ENCODE peak calls at places on chromosome 17, in four cellular contexts. A is neural crest cell, D is tibial artery, P is kidney. K is an unnamed sample.

GRCh38 chr17:42866631-42867575 is 15.9 kb downstream of the AOC3 start:
- DNase-seq in A (no peak), D (no peak), P (peak; percentile 56), K (no peak)

GRCh38 chr17:32970281-32970680 is 21.4 kb upstream of the SPACA3 start:
- DNase-seq in A (no peak), D (no peak), P (no peak), K (no peak)

GRCh38 chr17:36846410-36847292 is 90.6 kb upstream of the LHX1 start:
- DNase-seq in A (no peak), D (no peak), P (no peak), K (no peak)

GRCh38 chr17:82632461-82632860 is 15.8 kb downstream of the WDR45B start:
- DNase-seq in A (no peak), D (no peak), P (peak; percentile 1), K (no peak)

GRCh38 chr17:40304464-40304863 is 4.5 kb upstream of the RARA start:
- DNase-seq in A (no peak), D (no peak), P (no peak), K (no peak)

GRCh38 chr17:8359769-8360168 is 16.7 kb downstream of the KRABD2 start:
- DNase-seq in A (no peak), D (no peak), P (no peak), K (no peak)

GRCh38 chr17:29019475-29020181 is 13.8 kb upstream of the SEZ6 start:
- DNase-seq in A (no peak), D (no peak), P (no peak), K (no peak)

GRCh38 chr17:48878920-48879898 is 13.4 kb upstream of the ATP5MC1 start:
- DNase-seq in A (peak; percentile 62), D (peak; percentile 39), P (no peak), K (peak; percentile 62)

GRCh38 chr17:77831497-77832179 is 126.9 kb upstream of the TNRC6C start:
- DNase-seq in A (no peak), D (peak; percentile 39), P (no peak), K (no peak)

GRCh38 chr17:46167826-46168569 is 25.2 kb downstream of the KANSL1 start:
- DNase-seq in A (no peak), D (no peak), P (peak; percentile 43), K (no peak)

GRCh38 chr17:27631897-27632725 is 1.1 kb downstream of the LGALS9 start:
- DNase-seq in A (no peak), D (no peak), P (peak; percentile 67), K (no peak)

GRCh38 chr17:82295472-82295814 is 21.9 kb upstream of the CSNK1D start:
- DNase-seq in A (no peak), D (no peak), P (no peak), K (no peak)

GRCh38 chr17:62713096-62713870 is 85.8 kb downstream of the MRC2 start:
- DNase-seq in A (peak; percentile 39), D (no peak), P (no peak), K (no peak)

GRCh38 chr17:83136156-83136555 is 56.7 kb downstream of the METRNL start:
- DNase-seq in A (no peak), D (no peak), P (peak; percentile 59), K (no peak)

GRCh38 chr17:74749262-74750038 is 1.0 kb downstream of the NHERF1 start:
- DNase-seq in A (no peak), D (no peak), P (peak; percentile 86), K (no peak)

GRCh38 chr17:70278846-70279465 is 109.6 kb downstream of the KCNJ2 start:
- DNase-seq in A (no peak), D (no peak), P (no peak), K (peak; percentile 15)

GRCh38 chr17:77857613-77858012 is 100.9 kb upstream of the TNRC6C start:
- DNase-seq in A (no peak), D (no peak), P (peak; percentile 0), K (no peak)

GRCh38 chr17:40313660-40314556 is 4.9 kb downstream of the RARA start:
- DNase-seq in A (no peak), D (no peak), P (no peak), K (peak; percentile 67)

GRCh38 chr17:21252289-21252874 is 828 bp downstream of the NATD1 start:
- DNase-seq in A (no peak), D (no peak), P (no peak), K (no peak)

GRCh38 chr17:49344914-49345313 is 17.1 kb downstream of the ZNF652 start:
- DNase-seq in A (no peak), D (no peak), P (no peak), K (no peak)

GRCh38 chr17:28950017-28950751 is 1.1 kb downstream of the PHF12 start:
- DNase-seq in A (peak; percentile 46), D (peak; percentile 53), P (peak; percentile 90), K (peak; percentile 65)

GRCh38 chr17:10102817-10103216 is 95.6 kb downstream of the GAS7 start:
- DNase-seq in A (no peak), D (no peak), P (peak; percentile 2), K (no peak)

GRCh38 chr17:76191891-76192290 is 48.4 kb downstream of the RNF157 start:
- DNase-seq in A (no peak), D (no peak), P (no peak), K (no peak)

GRCh38 chr17:16920628-16921020 is 51.3 kb downstream of the TNFRSF13B start:
- DNase-seq in A (no peak), D (peak; percentile 5), P (no peak), K (no peak)

GRCh38 chr17:16924701-16925440 is 47.0 kb downstream of the TNFRSF13B start:
- DNase-seq in A (no peak), D (peak; percentile 14), P (peak; percentile 46), K (no peak)

GRCh38 chr17:16923097-16923903 is 48.6 kb downstream of the TNFRSF13B start:
- DNase-seq in A (no peak), D (peak; percentile 13), P (peak; percentile 55), K (no peak)

GRCh38 chr17:16923904-16924700 is 47.8 kb downstream of the TNFRSF13B start:
- DNase-seq in A (no peak), D (peak; percentile 11), P (no peak), K (no peak)

DNA sequence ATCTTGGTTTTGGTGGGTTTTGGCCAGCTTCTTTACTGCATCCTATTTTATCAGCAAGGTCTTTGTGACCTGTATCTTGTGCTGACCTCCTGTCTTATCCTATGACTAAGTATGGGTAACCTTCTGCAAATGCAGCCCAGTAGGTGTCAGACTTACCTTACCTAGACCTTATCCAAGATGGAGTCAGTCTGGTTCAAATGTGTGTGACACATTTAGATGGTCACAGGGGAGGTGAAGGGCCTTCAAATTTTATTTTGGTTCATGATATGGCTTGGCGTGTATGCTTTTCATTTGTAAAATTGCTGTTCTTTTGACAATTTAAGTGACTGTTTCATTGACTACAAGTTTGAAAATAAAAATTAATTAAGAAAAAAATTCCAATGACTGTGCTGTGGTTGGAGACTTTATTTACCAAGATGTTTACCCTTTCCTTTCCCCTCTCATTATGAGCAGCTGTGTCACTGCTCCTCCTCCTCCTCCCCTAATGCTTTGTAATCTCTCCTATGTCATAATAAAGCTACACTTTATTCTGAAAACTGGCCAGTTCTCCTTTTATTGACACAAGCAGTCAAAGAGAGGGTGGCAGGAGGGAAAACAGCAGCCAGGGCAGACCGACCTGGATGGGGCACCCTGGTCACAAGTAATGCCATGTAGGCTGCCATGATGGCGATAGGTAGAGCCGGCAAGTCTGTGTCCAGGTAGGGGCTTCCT is 49.4 kb downstream of the TNFRSF13B start:
- DNase-seq in A (no peak), D (peak; percentile 15), P (no peak), K (no peak)
- TF ChIP-seq CTCF in A (no peak), D (no peak), P (no peak), K (no peak)

DNA sequence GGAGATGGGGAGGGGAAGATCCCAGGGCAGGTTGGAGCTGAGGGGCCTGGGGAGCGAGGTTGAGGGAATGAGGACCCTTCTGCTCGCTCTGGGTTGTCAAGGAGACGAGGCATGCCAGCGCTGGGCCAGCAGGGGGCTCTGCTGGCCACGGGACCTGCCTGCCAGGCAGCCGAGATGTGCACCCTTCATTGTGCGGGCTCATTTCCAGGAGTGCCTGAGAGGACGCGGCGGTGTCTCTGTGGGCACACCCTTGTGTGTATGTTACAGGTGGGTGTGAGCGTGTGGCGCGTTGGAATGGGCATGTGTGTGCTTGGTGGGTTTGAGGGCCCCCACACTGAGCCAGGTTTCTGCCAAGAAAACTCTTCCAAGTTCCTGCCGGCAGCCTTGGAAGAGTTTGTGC is 15.9 kb downstream of the ARHGAP23 start:
- DNase-seq in A (peak; percentile 65), D (peak; percentile 65), P (peak; percentile 87), K (peak; percentile 85)
- TF ChIP-seq CTCF in A (peak; percentile 92), D (peak; percentile 89), P (peak; percentile 86), K (peak; percentile 82)

GRCh38 chr17:65530158-65530984 is 31.1 kb downstream of the AXIN2 start:
- DNase-seq in A (peak; percentile 22), D (no peak), P (no peak), K (no peak)

GRCh38 chr17:65527381-65527780 is 34.1 kb downstream of the AXIN2 start:
- DNase-seq in A (no peak), D (no peak), P (no peak), K (no peak)

GRCh38 chr17:65529761-65530157 is 31.7 kb downstream of the AXIN2 start:
- DNase-seq in A (no peak), D (no peak), P (no peak), K (no peak)

GRCh38 chr17:65529040-65529633 is 32.3 kb downstream of the AXIN2 start:
- DNase-seq in A (no peak), D (no peak), P (no peak), K (no peak)

DNA sequence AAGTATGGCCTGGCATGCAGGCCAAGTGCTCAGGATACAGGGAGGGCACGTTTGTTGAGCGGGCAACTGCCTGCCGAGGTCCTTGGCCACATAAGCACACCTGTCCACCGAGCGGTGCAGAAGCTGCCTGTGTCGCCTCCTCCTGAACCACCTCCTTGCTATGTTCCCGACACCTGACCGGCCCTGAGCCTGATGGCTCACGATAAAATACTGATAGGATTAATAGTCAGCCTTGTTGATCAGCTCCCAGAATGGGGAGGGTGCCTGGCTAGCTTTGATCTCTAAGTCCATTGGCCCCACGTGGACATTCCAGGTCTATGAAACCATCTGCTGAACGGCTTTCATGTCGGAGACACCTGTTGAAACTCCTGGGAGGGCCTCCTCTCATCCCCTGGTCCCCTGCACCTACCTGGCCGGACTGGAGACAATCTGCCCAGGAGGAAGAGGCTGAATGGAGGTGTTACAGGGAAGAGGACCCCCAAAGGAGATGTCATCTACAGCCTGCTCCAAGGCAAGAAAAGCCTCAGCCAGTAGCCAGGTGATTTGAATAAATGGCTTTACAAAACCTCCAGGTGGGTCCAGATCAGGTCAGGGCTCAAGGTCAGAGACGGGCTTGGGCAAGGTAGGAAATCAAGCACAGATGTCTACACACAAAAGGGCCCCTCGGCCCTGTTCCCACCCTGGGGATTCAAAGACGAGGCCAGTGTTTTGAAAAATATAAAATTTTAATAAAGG is 33.4 kb downstream of the AXIN2 start:
- DNase-seq in A (no peak), D (no peak), P (no peak), K (no peak)
- TF ChIP-seq CTCF in A (no peak), D (no peak), P (no peak), K (no peak)

GRCh38 chr17:55634702-55635101 is 88.0 kb downstream of the TMEM100 start:
- DNase-seq in A (no peak), D (no peak), P (no peak), K (no peak)

GRCh38 chr17:55635253-55635766 is 87.4 kb downstream of the TMEM100 start:
- DNase-seq in A (no peak), D (no peak), P (no peak), K (no peak)

GRCh38 chr17:55632893-55633292 is 89.8 kb downstream of the TMEM100 start:
- DNase-seq in A (no peak), D (no peak), P (no peak), K (no peak)

DNA sequence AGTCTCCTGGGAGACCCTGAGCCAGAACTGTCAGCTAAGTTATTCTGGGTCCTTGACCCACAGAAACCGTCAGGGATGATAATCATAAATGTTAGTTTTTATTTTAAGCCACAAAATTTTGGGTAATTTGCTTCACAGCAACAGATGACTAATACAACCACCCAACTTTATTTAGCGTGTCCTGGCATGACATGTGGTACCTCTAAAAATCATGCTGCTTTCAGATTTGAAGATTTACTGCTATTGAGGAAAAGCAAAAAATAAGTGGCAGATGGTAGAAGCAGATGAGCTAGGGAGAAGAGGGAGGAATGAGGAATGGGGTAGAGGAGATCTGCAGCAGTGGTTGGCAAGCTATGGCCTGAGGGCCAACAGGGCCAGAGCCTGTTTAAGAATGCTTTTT is 90.4 kb downstream of the TMEM100 start:
- DNase-seq in A (no peak), D (no peak), P (no peak), K (no peak)
- TF ChIP-seq CTCF in A (no peak), D (no peak), P (no peak), K (no peak)

K was measured in glutamatergic neuron.